ENCODE peak calls at places on chromosome 13, in nine cellular contexts. I is GM12878, G is suprapubic skin, O is breast epithelium, Y is upper lobe of left lung, C is vagina, N is H1, H is endothelial cell of umbilical vein, K is HCT116. W is an unnamed sample.

GRCh38 chr13:77980592-77980991 is 62.0 kb upstream of the EDNRB start:
- DNase-seq in H (peak), O (no peak), K (no peak), G (no peak), N (no peak), C (no peak), I (no peak), Y (peak), W (no peak)

GRCh38 chr13:50788551-50788950 is 54.9 kb downstream of the DLEU7 start:
- DNase-seq in O (no peak), G (no peak), H (peak), K (no peak), Y (no peak), I (no peak), C (no peak), N (no peak), W (no peak)

GRCh38 chr13:87129602-87130300 is 541.4 kb upstream of the SLITRK5 start:
- DNase-seq in O (no peak), G (no peak), N (no peak), C (no peak), I (no peak), H (no peak), K (no peak), Y (no peak), W (no peak)

GRCh38 chr13:73417012-73417615 is 358.3 kb downstream of the KLF5 start:
- DNase-seq in H (no peak), N (no peak), C (no peak), Y (no peak), G (no peak), I (no peak), O (no peak), K (peak), W (no peak)

GRCh38 chr13:97559030-97559429 is 125.1 kb downstream of the RAP2A start:
- DNase-seq in C (no peak), O (no peak), N (no peak), G (no peak), I (no peak), K (no peak), Y (no peak), H (no peak), W (no peak)

GRCh38 chr13:30153871-30154426 is 153.4 kb downstream of the KATNAL1 start:
- DNase-seq in N (no peak), O (no peak), C (no peak), H (no peak), K (no peak), I (no peak), G (no peak), Y (no peak), W (no peak)

GRCh38 chr13:65913173-65913572 is 1317.0 kb downstream of the PCDH9 start:
- DNase-seq in C (no peak), N (no peak), H (peak), K (peak), I (no peak), O (no peak), Y (no peak), G (no peak), W (no peak)

GRCh38 chr13:46622918-46623256 is 69.9 kb downstream of the LRCH1 start:
- DNase-seq in K (no peak), I (no peak), Y (no peak), C (no peak), G (peak), N (no peak), H (no peak), O (no peak), W (peak)

GRCh38 chr13:92510416-92510815 is 716.2 kb upstream of the GPC6 start:
- DNase-seq in H (no peak), O (no peak), N (no peak), Y (no peak), K (no peak), I (no peak), C (no peak), G (no peak), W (no peak)

DNA sequence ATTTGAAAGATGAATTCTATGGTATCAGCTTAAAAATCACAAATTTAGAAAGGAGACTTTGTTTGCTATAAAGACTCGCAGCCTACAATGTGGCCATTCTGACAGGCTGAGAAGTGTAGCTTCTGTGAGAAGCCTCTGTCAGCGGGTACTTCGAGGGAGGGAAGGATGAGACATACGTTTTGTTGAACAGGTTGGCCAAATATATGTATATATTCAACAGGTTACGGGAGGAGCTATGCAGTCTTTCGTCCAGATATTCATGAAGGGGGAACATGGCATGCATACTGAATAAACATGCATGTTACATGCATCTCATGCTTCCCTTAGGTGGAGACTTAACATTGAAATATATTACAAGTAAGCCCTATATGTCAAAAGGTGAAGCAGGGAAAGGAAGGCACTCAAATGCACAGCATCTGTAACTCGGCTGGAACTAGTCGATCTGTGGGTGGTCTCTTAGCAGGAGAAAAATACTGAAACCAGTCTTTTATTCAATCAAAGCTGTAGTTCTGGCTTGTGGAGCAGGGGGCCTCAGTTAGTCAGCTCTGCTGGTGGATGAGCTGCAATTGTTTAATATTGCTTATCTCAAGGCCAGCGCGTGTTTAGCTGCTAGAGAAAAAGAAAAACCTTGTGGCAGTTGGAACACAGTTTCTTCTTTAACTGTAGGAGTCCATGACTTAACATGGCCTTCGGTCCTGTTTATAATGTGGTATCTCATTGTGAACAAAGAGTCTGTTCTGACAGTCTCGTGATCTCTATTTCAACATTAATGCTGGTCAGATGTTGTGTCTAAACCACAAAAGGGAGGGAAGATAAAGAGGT is 94.3 kb downstream of the FAM216B start:
- DNase-seq in N (no peak), G (no peak), H (peak), I (no peak), Y (no peak), C (no peak), O (no peak), K (no peak), W (no peak)
- TF ChIP-seq CTCF in N (peak), G (no peak), H (peak), I (peak), Y (no peak), C (no peak), O (no peak), K (no peak), W (no peak)

DNA sequence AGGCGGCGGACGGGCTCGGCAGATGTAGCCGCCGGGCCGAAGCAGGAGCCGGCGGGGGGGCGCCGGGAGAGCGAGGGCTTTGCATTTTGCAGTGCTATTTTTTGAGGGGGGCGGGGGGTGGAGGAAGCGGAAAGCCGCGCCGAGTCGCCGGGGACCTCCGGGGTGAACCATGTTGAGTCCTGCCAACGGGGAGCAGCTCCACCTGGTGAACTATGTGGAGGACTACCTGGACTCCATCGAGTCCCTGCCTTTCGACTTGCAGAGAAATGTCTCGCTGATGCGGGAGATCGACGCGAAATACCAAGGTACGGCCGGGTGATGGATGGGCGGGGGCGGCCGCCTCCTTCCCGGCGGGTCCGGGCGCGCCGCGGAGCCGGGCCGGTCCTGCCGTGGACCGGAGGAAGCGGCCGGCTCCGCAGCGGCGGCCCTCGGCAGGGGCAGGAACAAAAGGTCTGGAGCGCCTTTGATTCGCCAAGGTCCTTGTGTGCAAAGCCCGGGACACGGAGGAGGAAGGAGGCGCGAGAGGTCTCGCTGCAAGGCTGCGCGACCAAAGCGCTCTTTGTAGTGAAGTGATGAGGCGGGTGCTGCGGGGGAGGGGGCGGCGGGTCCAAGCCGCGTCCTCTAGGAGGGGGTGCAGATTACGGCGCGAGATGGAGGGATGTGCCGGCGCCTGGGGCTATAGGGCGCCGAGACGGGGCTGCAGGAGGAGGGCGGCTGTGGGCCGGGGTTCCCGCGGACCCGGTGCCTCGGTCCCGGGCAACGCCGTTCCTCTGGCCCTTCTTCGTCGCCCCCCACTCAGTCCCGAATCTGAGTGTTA is 689 bp downstream of the ING1 start:
- DNase-seq in G (peak), I (no peak), C (no peak), Y (peak), N (peak), K (no peak), H (peak), O (peak), W (peak)
- TF ChIP-seq POLR2A in G (no peak), I (peak), C (no peak), Y (no peak), N (no peak), K (no peak), H (no peak), O (no peak), W (no peak)

GRCh38 chr13:51959773-51960172 is 51.5 kb downstream of the ATP7B start:
- DNase-seq in O (no peak), H (no peak), G (no peak), Y (no peak), K (no peak), C (no peak), N (no peak), I (no peak), W (no peak)

GRCh38 chr13:51957377-51958216 is 53.7 kb downstream of the ATP7B start:
- DNase-seq in O (no peak), K (no peak), N (no peak), G (no peak), Y (no peak), I (peak), C (no peak), H (no peak), W (no peak)

GRCh38 chr13:51955841-51956603 is 55.2 kb downstream of the ATP7B start:
- DNase-seq in O (no peak), K (no peak), I (no peak), G (no peak), N (no peak), H (no peak), C (no peak), Y (no peak), W (no peak)

GRCh38 chr13:51956717-51957116 is 54.5 kb downstream of the ATP7B start:
- DNase-seq in C (no peak), Y (no peak), G (no peak), K (no peak), N (no peak), H (no peak), I (no peak), O (no peak), W (no peak)

DNA sequence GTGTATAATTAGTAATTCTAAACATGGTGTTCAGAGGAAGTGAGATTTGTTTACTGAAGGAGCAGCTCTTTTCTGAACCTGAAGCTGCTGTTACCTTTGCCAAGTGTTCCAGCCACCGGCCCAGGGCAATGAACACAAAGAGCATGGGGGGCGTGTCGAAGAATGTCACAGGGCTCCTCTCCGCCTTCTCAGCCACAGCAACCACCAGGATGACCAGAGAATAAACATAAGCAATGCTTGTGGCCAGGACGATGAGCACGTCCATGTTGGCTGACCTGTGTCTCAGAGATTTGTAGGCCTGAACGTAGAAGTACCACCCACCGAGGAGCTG is 53.1 kb downstream of the ATP7B start:
- DNase-seq in H (no peak), G (no peak), Y (no peak), N (no peak), K (no peak), O (no peak), C (no peak), I (no peak), W (no peak)
- TF ChIP-seq POLR2AphosphoS5 in H (no peak), G (no peak), Y (no peak), N (no peak), K (no peak), O (no peak), C (no peak), I (no peak), W (no peak)

GRCh38 chr13:89115307-89115706 is 1444.1 kb downstream of the SLITRK5 start:
- DNase-seq in G (no peak), O (no peak), N (no peak), K (no peak), Y (no peak), I (no peak), H (no peak), C (no peak), W (no peak)
- TF ChIP-seq CTCF in G (no peak), O (no peak), N (no peak), K (no peak), Y (no peak), I (peak), H (no peak), C (no peak), W (no peak)

GRCh38 chr13:110782185-110782584 is 68.7 kb downstream of the ING1 start:
- DNase-seq in C (no peak), O (no peak), N (no peak), I (no peak), Y (no peak), K (no peak), G (no peak), H (no peak), W (no peak)
- TF ChIP-seq POLR2A in C (no peak), O (no peak), N (no peak), I (no peak), Y (no peak), K (no peak), G (no peak), H (no peak), W (no peak)